ENCODE peak calls at places on chromosomes 4 and X, in ten cellular contexts. C is dermis microvascular lymphatic vessel endothelial cell; O is activated naive CD4-positive, alpha-beta T cell treated with anti-CD3 and anti-CD28 coated beads, Interleukin-2, amount 50 U/mL, for 72 hours; R is GM18507; I is esophagus squamous epithelium; G is COR-L47; V is NCI-H1694 treated with DMSO at 0.1 percent for 48 hours; L is activated CD4-positive, CD25-positive, alpha-beta regulatory T cell; U is Panc1; K is DND-41. S is an unnamed sample.

GRCh38 chrX:154083134-154083517 is 14.4 kb downstream of the MECP2 start:
- DNase-seq in C (peak; percentile 62), O (no peak), R (no peak), I (no peak), G (no peak), V (no peak), L (no peak), U (no peak), K (no peak), S (peak; percentile 79)

GRCh38 chrX:141278306-141278705 is 36.0 kb upstream of the SPANXC start:
- DNase-seq in C (peak; percentile 0), O (no peak), R (no peak), I (no peak), G (no peak), V (peak; percentile 1), L (no peak), U (no peak), K (no peak), S (peak; percentile 29)

GRCh38 chr4:143307536-143307935 is 29.1 kb upstream of the GAB1 start:
- DNase-seq in C (no peak), O (no peak), R (no peak), I (no peak), G (no peak), V (no peak), L (no peak), U (no peak), K (no peak), S (no peak)

GRCh38 chr4:8179074-8179473 is 20.0 kb upstream of the SH3TC1 start:
- DNase-seq in C (no peak), O (no peak), R (no peak), I (no peak), G (no peak), V (no peak), L (no peak), U (no peak), K (no peak), S (no peak)

GRCh38 chr4:169649545-169650226 is 29.3 kb downstream of the CLCN3 start:
- DNase-seq in C (no peak), O (no peak), R (no peak), I (no peak), G (no peak), V (no peak), L (no peak), U (no peak), K (no peak), S (no peak)

GRCh38 chr4:23878912-23879732 is 10.7 kb downstream of the PPARGC1A start:
- DNase-seq in C (no peak), O (no peak), R (no peak), I (no peak), G (no peak), V (no peak), L (no peak), U (no peak), K (no peak), S (no peak)

GRCh38 chrX:75483935-75484334 is 38.9 kb downstream of the ZDHHC15 start:
- DNase-seq in C (no peak), O (no peak), R (no peak), I (no peak), G (no peak), V (no peak), L (no peak), U (no peak), K (no peak), S (no peak)

GRCh38 chr4:52199574-52200338 is 148.7 kb downstream of the SPATA18 start:
- DNase-seq in C (no peak), O (no peak), R (no peak), I (no peak), G (no peak), V (no peak), L (no peak), U (no peak), K (no peak), S (no peak)

GRCh38 chr4:2828758-2829181 is 14.9 kb upstream of the ADD1 start:
- DNase-seq in C (no peak), O (no peak), R (no peak), I (no peak), G (no peak), V (no peak), L (no peak), U (no peak), K (no peak), S (no peak)

GRCh38 chr4:94032754-94033153 is 174.9 kb upstream of the SMARCAD1 start:
- DNase-seq in C (no peak), O (no peak), R (no peak), I (no peak), G (no peak), V (no peak), L (no peak), U (no peak), K (no peak), S (no peak)

GRCh38 chr4:24551492-24552330 is 32.6 kb downstream of the DHX15 start:
- DNase-seq in C (peak; percentile 21), O (no peak), R (no peak), I (no peak), G (no peak), V (peak; percentile 5), L (no peak), U (no peak), K (no peak), S (peak; percentile 61)

GRCh38 chr4:170089274-170089742 is 448 bp downstream of the AADAT start:
- DNase-seq in C (peak; percentile 34), O (no peak), R (no peak), I (no peak), G (peak; percentile 54), V (peak; percentile 26), L (no peak), U (no peak), K (no peak), S (peak; percentile 44)

GRCh38 chr4:5683566-5683965 is 24.8 kb downstream of the EVC2 start:
- DNase-seq in C (no peak), O (no peak), R (no peak), I (no peak), G (no peak), V (no peak), L (no peak), U (no peak), K (no peak), S (no peak)

S was measured in endothelial cell of umbilical vein.